ENCODE peak calls at places on chromosomes 2 and 18, in four cellular contexts. One of them, this sample, is unnamed.

GRCh38 chr18:2958819-2959298 is 54.1 kb downstream of the LPIN2 start:
- DNase-seq in HT1080: no peak
- DNase-seq in transverse colon: no peak
- DNase-seq in AG09309: peak
- DNase-seq in this sample: peak

GRCh38 chr18:30613467-30613801 is 429.1 kb downstream of the DSC3 start:
- DNase-seq in HT1080: no peak
- DNase-seq in transverse colon: no peak
- DNase-seq in AG09309: no peak
- DNase-seq in this sample: no peak

GRCh38 chr2:37706334-37706733 is 34.9 kb upstream of the CDC42EP3 start:
- DNase-seq in HT1080: no peak
- DNase-seq in transverse colon: no peak
- DNase-seq in AG09309: no peak
- DNase-seq in this sample: no peak

GRCh38 chr18:77052656-77053309 is 79.8 kb downstream of the MBP start:
- DNase-seq in HT1080: no peak
- DNase-seq in transverse colon: no peak
- DNase-seq in AG09309: no peak
- DNase-seq in this sample: no peak

GRCh38 chr18:13540783-13541182 is 185.6 kb downstream of the FAM210A start:
- DNase-seq in HT1080: no peak
- DNase-seq in transverse colon: no peak
- DNase-seq in AG09309: no peak
- DNase-seq in this sample: no peak

GRCh38 chr18:63850636-63851035 is 36.9 kb upstream of the SERPINB2 start:
- DNase-seq in HT1080: no peak
- DNase-seq in transverse colon: no peak
- DNase-seq in AG09309: no peak
- DNase-seq in this sample: no peak

GRCh38 chr2:168166902-168167510 is 80.4 kb downstream of the STK39 start:
- DNase-seq in HT1080: peak
- DNase-seq in transverse colon: no peak
- DNase-seq in AG09309: no peak
- DNase-seq in this sample: no peak

GRCh38 chr18:70377317-70377799 is 88.5 kb downstream of the SOCS6 start:
- DNase-seq in HT1080: no peak
- DNase-seq in transverse colon: no peak
- DNase-seq in AG09309: no peak
- DNase-seq in this sample: no peak

GRCh38 chr18:78730564-78731422 is 248.8 kb upstream of the SALL3 start:
- DNase-seq in HT1080: no peak
- DNase-seq in transverse colon: no peak
- DNase-seq in AG09309: no peak
- DNase-seq in this sample: no peak

GRCh38 chr18:23992119-23992940 is 22.2 kb upstream of the TTC39C start:
- DNase-seq in HT1080: no peak
- DNase-seq in transverse colon: no peak
- DNase-seq in AG09309: no peak
- DNase-seq in this sample: no peak

GRCh38 chr18:45764000-45764686 is 40.2 kb downstream of the SLC14A1 start:
- DNase-seq in HT1080: peak
- DNase-seq in transverse colon: no peak
- DNase-seq in AG09309: no peak
- DNase-seq in this sample: no peak

GRCh38 chr2:71564790-71565189 is 111.4 kb downstream of the DYSF start:
- DNase-seq in HT1080: no peak
- DNase-seq in transverse colon: no peak
- DNase-seq in AG09309: no peak
- DNase-seq in this sample: no peak

GRCh38 chr2:145851730-145852129 is 1331.8 kb upstream of the ZEB2 start:
- DNase-seq in HT1080: no peak
- DNase-seq in transverse colon: no peak
- DNase-seq in AG09309: no peak
- DNase-seq in this sample: no peak

GRCh38 chr18:24354278-24354677 is 43.3 kb downstream of the OSBPL1A start:
- DNase-seq in HT1080: no peak
- DNase-seq in transverse colon: no peak
- DNase-seq in AG09309: no peak
- DNase-seq in this sample: no peak

GRCh38 chr2:64243081-64244048 is 99.1 kb upstream of the PELI1 start:
- DNase-seq in HT1080: no peak
- DNase-seq in transverse colon: no peak
- DNase-seq in AG09309: no peak
- DNase-seq in this sample: no peak

GRCh38 chr2:46847185-46847710 is 68.4 kb downstream of the MCFD2 start:
- DNase-seq in HT1080: peak
- DNase-seq in transverse colon: peak
- DNase-seq in AG09309: peak
- DNase-seq in this sample: peak

GRCh38 chr2:104332733-104333132 is 521.2 kb upstream of the POU3F3 start:
- DNase-seq in HT1080: peak
- DNase-seq in transverse colon: no peak
- DNase-seq in AG09309: no peak
- DNase-seq in this sample: no peak

GRCh38 chr2:182831097-182831496 is 35.3 kb downstream of the FRZB start:
- DNase-seq in HT1080: no peak
- DNase-seq in transverse colon: no peak
- DNase-seq in AG09309: no peak
- DNase-seq in this sample: no peak

GRCh38 chr2:151823651-151824050 is 4.6 kb downstream of the ARL5A start:
- DNase-seq in HT1080: no peak
- DNase-seq in transverse colon: no peak
- DNase-seq in AG09309: no peak
- DNase-seq in this sample: no peak

GRCh38 chr2:72131916-72132841 is 15.5 kb downstream of the CYP26B1 start:
- DNase-seq in HT1080: no peak
- DNase-seq in transverse colon: no peak
- DNase-seq in AG09309: no peak
- DNase-seq in this sample: no peak

GRCh38 chr2:137947714-137948336 is 16.4 kb upstream of the HNMT start:
- DNase-seq in HT1080: peak
- DNase-seq in transverse colon: peak
- DNase-seq in AG09309: no peak
- DNase-seq in this sample: peak

GRCh38 chr2:175003875-175004729 is 1.1 kb downstream of the CHN1 start:
- DNase-seq in HT1080: no peak
- DNase-seq in transverse colon: no peak
- DNase-seq in AG09309: no peak
- DNase-seq in this sample: no peak

GRCh38 chr2:13616656-13617055 is 899.9 kb downstream of the TRIB2 start:
- DNase-seq in HT1080: no peak
- DNase-seq in transverse colon: no peak
- DNase-seq in AG09309: no peak
- DNase-seq in this sample: no peak

GRCh38 chr2:88265352-88265960 is 95.3 kb downstream of the THNSL2 start:
- DNase-seq in HT1080: peak
- DNase-seq in transverse colon: no peak
- DNase-seq in AG09309: no peak
- DNase-seq in this sample: peak

GRCh38 chr2:217113496-217113895 is 253.6 kb upstream of the TNP1 start:
- DNase-seq in HT1080: no peak
- DNase-seq in transverse colon: no peak
- DNase-seq in AG09309: no peak
- DNase-seq in this sample: no peak

GRCh38 chr2:84458436-84459027 is 548 bp downstream of the SUCLG1 start:
- DNase-seq in HT1080: peak
- DNase-seq in transverse colon: peak
- DNase-seq in AG09309: no peak
- DNase-seq in this sample: no peak

GRCh38 chr2:219576505-219577388 is 4.6 kb downstream of the INHA start:
- DNase-seq in HT1080: peak
- DNase-seq in transverse colon: no peak
- DNase-seq in AG09309: no peak
- DNase-seq in this sample: no peak

GRCh38 chr2:38722271-38723115 is 28.7 kb downstream of the SRSF7 start:
- DNase-seq in HT1080: no peak
- DNase-seq in transverse colon: no peak
- DNase-seq in AG09309: no peak
- DNase-seq in this sample: no peak

GRCh38 chr2:124640221-124640750 is 615.2 kb downstream of the CNTNAP5 start:
- DNase-seq in HT1080: no peak
- DNase-seq in transverse colon: no peak
- DNase-seq in AG09309: no peak
- DNase-seq in this sample: no peak

GRCh38 chr2:2873450-2873811 is 504.2 kb downstream of the EIPR1 start:
- DNase-seq in HT1080: no peak
- DNase-seq in transverse colon: no peak
- DNase-seq in AG09309: no peak
- DNase-seq in this sample: no peak

GRCh38 chr2:239800785-239801184 is 224.4 kb downstream of the NDUFA10 start:
- DNase-seq in HT1080: no peak
- DNase-seq in transverse colon: no peak
- DNase-seq in AG09309: no peak
- DNase-seq in this sample: no peak

GRCh38 chr2:56077352-56077915 is 106.4 kb upstream of the CCDC85A start:
- DNase-seq in HT1080: peak
- DNase-seq in transverse colon: no peak
- DNase-seq in AG09309: no peak
- DNase-seq in this sample: no peak

GRCh38 chr2:168216351-168217005 is 30.9 kb downstream of the STK39 start:
- DNase-seq in HT1080: peak
- DNase-seq in transverse colon: peak
- DNase-seq in AG09309: no peak
- DNase-seq in this sample: no peak

GRCh38 chr2:43714164-43714563 is 37.9 kb upstream of the C1GALT1C1L start:
- DNase-seq in HT1080: peak
- DNase-seq in transverse colon: no peak
- DNase-seq in AG09309: peak
- DNase-seq in this sample: no peak

GRCh38 chr18:56139792-56140254 is 498.6 kb downstream of the TXNL1 start:
- DNase-seq in HT1080: peak
- DNase-seq in transverse colon: peak
- DNase-seq in AG09309: no peak
- DNase-seq in this sample: no peak

GRCh38 chr2:207437857-207438166 is 92.0 kb upstream of the CREB1 start:
- DNase-seq in HT1080: no peak
- DNase-seq in transverse colon: no peak
- DNase-seq in AG09309: no peak
- DNase-seq in this sample: no peak

GRCh38 chr2:12261993-12262680 is 454.6 kb upstream of the TRIB2 start:
- DNase-seq in HT1080: peak
- DNase-seq in transverse colon: no peak
- DNase-seq in AG09309: no peak
- DNase-seq in this sample: no peak

GRCh38 chr2:186125625-186126024 is 360.4 kb upstream of the ZC3H15 start:
- DNase-seq in HT1080: no peak
- DNase-seq in transverse colon: no peak
- DNase-seq in AG09309: no peak
- DNase-seq in this sample: no peak

GRCh38 chr2:219296142-219296541 is 13.1 kb downstream of the PTPRN start:
- DNase-seq in HT1080: no peak
- DNase-seq in transverse colon: no peak
- DNase-seq in AG09309: no peak
- DNase-seq in this sample: no peak

This sample was measured in AG09319.